ENCODE peak calls at places on chromosomes 1 and 21, in nine cellular contexts. R, F, I, Q, X, O, N, S and A are unnamed samples.
A peak's percentile ranks its signal among the peaks of the same experiment; 100 is the strongest.

GRCh38 chr1:53669511-53670191 is 69.3 kb downstream of the GLIS1 start:
- DNase-seq in R (no peak), F (no peak), I (no peak), Q (no peak), X (no peak), O (no peak), N (no peak), S (no peak), A (no peak)

GRCh38 chr1:95974586-95974985 is 740.6 kb downstream of the RWDD3 start:
- DNase-seq in R (no peak), F (no peak), I (no peak), Q (no peak), X (no peak), O (no peak), N (no peak), S (no peak), A (peak; percentile 7)

GRCh38 chr1:205972491-205973168 is 29.4 kb upstream of the SLC26A9 start:
- DNase-seq in R (no peak), F (no peak), I (no peak), Q (no peak), X (no peak), O (no peak), N (no peak), S (no peak), A (peak; percentile 42)

GRCh38 chr21:44927587-44928461 is 7.1 kb upstream of the ITGB2 start:
- DNase-seq in R (no peak), F (peak; percentile 47), I (no peak), Q (peak; percentile 89), X (peak; percentile 55), O (no peak), N (peak; percentile 85), S (no peak), A (peak; percentile 91)

GRCh38 chr1:17405898-17406759 is 33.3 kb downstream of the RCC2 start:
- DNase-seq in R (peak; percentile 89), F (peak; percentile 24), I (peak; percentile 25), Q (peak; percentile 50), X (peak; percentile 8), O (no peak), N (peak; percentile 13), S (peak; percentile 36), A (peak; percentile 50)

GRCh38 chr1:99441234-99442095 is 177.2 kb downstream of the PLPPR4 start:
- DNase-seq in R (no peak), F (no peak), I (no peak), Q (no peak), X (no peak), O (no peak), N (no peak), S (no peak), A (peak; percentile 34)

GRCh38 chr1:117735045-117735992 is 129.5 kb downstream of the TENT5C start:
- DNase-seq in R (no peak), F (no peak), I (no peak), Q (peak; percentile 16), X (no peak), O (no peak), N (no peak), S (peak; percentile 13), A (peak; percentile 52)

GRCh38 chr1:22892789-22893188 is 79.9 kb downstream of the LACTBL1 start:
- DNase-seq in R (no peak), F (no peak), I (no peak), Q (no peak), X (no peak), O (no peak), N (no peak), S (no peak), A (no peak)

GRCh38 chr21:37916795-37917142 is 512 bp upstream of the KCNJ6 start:
- DNase-seq in R (peak; percentile 83), F (no peak), I (no peak), Q (peak; percentile 3), X (no peak), O (no peak), N (no peak), S (peak; percentile 59), A (no peak)

GRCh38 chr1:217322834-217323233 is 308.1 kb downstream of the GPATCH2 start:
- DNase-seq in R (no peak), F (no peak), I (no peak), Q (no peak), X (no peak), O (no peak), N (no peak), S (no peak), A (no peak)

GRCh38 chr1:64320899-64321624 is 117.6 kb downstream of the UBE2U start:
- DNase-seq in R (no peak), F (no peak), I (no peak), Q (no peak), X (no peak), O (no peak), N (no peak), S (no peak), A (no peak)

GRCh38 chr1:58735591-58735990 is 35.7 kb upstream of the MYSM1 start:
- DNase-seq in R (no peak), F (no peak), I (no peak), Q (no peak), X (no peak), O (no peak), N (no peak), S (no peak), A (no peak)

GRCh38 chr1:193592325-193592724 is 405.9 kb upstream of the B3GALT2 start:
- DNase-seq in R (no peak), F (no peak), I (no peak), Q (no peak), X (no peak), O (no peak), N (no peak), S (no peak), A (no peak)

GRCh38 chr1:53343831-53344668 is 16.2 kb upstream of the LRP8 start:
- DNase-seq in R (no peak), F (no peak), I (no peak), Q (no peak), X (no peak), O (no peak), N (no peak), S (no peak), A (no peak)

GRCh38 chr1:119611701-119612113 is 36.4 kb downstream of the ZNF697 start:
- DNase-seq in R (peak; percentile 99), F (peak; percentile 39), I (peak; percentile 33), Q (peak; percentile 82), X (peak; percentile 31), O (peak; percentile 29), N (peak; percentile 10), S (peak; percentile 45), A (peak; percentile 50)